ENCODE peak calls at places on chromosomes 13 and 19, in seven cellular contexts. P is colonic mucosa, F is HCT116, Y is IMR-90, O is right lobe of liver, M is PC-9, C is uterus. V is an unnamed sample.
A peak's percentile ranks its signal among the peaks of the same experiment; 100 is the strongest.

GRCh38 chr13:74114202-74114601 is 20.0 kb downstream of the KLF12 start:
- DNase-seq in P (no peak), F (no peak), Y (peak; percentile 62), O (no peak), M (no peak), C (no peak), V (peak; percentile 57)

GRCh38 chr19:12872941-12873890 is 8.0 kb downstream of the DNASE2 start:
- DNase-seq in P (peak; percentile 79), F (no peak), Y (peak; percentile 37), O (peak; percentile 75), M (peak; percentile 70), C (no peak), V (no peak)

GRCh38 chr13:31150315-31150985 is 11.3 kb downstream of the HSPH1 start:
- DNase-seq in P (no peak), F (no peak), Y (no peak), O (no peak), M (no peak), C (no peak), V (no peak)

GRCh38 chr13:109707044-109707794 is 79.2 kb downstream of the IRS2 start:
- DNase-seq in P (peak; percentile 41), F (no peak), Y (no peak), O (no peak), M (no peak), C (no peak), V (no peak)

GRCh38 chr19:38073806-38074685 is 150.0 kb downstream of the DPF1 start:
- DNase-seq in P (no peak), F (no peak), Y (peak; percentile 19), O (no peak), M (no peak), C (no peak), V (no peak)

GRCh38 chr13:96617528-96617927 is 376.7 kb downstream of the OXGR1 start:
- DNase-seq in P (no peak), F (no peak), Y (no peak), O (no peak), M (no peak), C (no peak), V (no peak)

GRCh38 chr19:49983645-49984229 is 22.8 kb upstream of the SIGLEC11 start:
- DNase-seq in P (peak; percentile 74), F (peak; percentile 26), Y (peak; percentile 37), O (peak; percentile 67), M (peak; percentile 52), C (peak; percentile 48), V (peak; percentile 62)

GRCh38 chr13:40682449-40683240 is 16.2 kb upstream of the FOXO1 start:
- DNase-seq in P (no peak), F (no peak), Y (peak; percentile 35), O (no peak), M (no peak), C (no peak), V (no peak)

GRCh38 chr19:17305517-17306284 is at the start of gene MRPL34:
- DNase-seq in P (peak; percentile 97), F (peak; percentile 99), Y (peak; percentile 99), O (peak; percentile 99), M (peak; percentile 99), C (peak; percentile 97), V (peak; percentile 96)

GRCh38 chr19:45440873-45441654 is 17.3 kb upstream of the ERCC1 start:
- DNase-seq in P (no peak), F (no peak), Y (peak; percentile 57), O (no peak), M (no peak), C (no peak), V (no peak)

GRCh38 chr13:28338202-28338601 is 156.7 kb downstream of the FLT1 start:
- DNase-seq in P (no peak), F (no peak), Y (no peak), O (no peak), M (no peak), C (no peak), V (no peak)

GRCh38 chr19:6837525-6837924 is 49.9 kb upstream of the ADGRE1 start:
- DNase-seq in P (no peak), F (no peak), Y (no peak), O (no peak), M (no peak), C (no peak), V (no peak)

GRCh38 chr19:6835501-6835900 is 51.9 kb upstream of the ADGRE1 start:
- DNase-seq in P (no peak), F (no peak), Y (no peak), O (no peak), M (no peak), C (no peak), V (no peak)

GRCh38 chr19:6842871-6843607 is 44.3 kb upstream of the ADGRE1 start:
- DNase-seq in P (no peak), F (no peak), Y (no peak), O (peak; percentile 17), M (no peak), C (no peak), V (no peak)

GRCh38 chr19:6834433-6834832 is 52.9 kb upstream of the ADGRE1 start:
- DNase-seq in P (no peak), F (no peak), Y (no peak), O (peak; percentile 1), M (no peak), C (no peak), V (no peak)

DNA sequence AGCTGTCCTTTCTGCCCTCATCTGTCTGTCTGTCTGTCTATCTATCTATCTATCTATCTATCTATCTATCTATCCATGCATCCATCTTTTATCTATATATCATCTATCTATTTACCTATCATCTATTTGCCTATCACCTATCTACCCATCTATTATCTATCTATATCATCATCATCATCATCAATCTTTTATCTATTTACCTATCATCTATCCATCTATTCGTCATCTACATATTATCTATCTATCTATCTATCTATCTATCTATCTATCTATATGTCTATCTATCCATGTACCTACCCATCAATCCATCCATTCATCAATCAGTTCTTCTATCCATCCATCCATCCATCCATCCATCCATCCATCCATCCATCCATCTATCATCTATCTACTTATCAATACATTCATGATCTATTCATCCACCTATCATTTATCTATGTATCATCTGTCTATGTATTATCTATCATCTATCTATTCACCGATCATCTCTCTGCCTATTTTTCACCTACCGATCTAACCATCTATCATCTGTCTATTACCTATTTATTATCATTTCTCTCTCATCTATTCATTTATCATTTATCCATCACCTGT is 49.2 kb upstream of the ADGRE1 start:
- DNase-seq in P (no peak), F (no peak), Y (no peak), O (no peak), M (no peak), C (no peak), V (no peak)
- H3K36me3 ChIP-seq in P (no peaks in the 10 kb centered on the region), F (peaks cover 3% of the 10 kb centered on the region), Y (no peaks in the 10 kb centered on the region), O (no peaks in the 10 kb centered on the region), M (no peaks in the 10 kb centered on the region), C (no peaks in the 10 kb centered on the region), V (no peaks in the 10 kb centered on the region)

DNA sequence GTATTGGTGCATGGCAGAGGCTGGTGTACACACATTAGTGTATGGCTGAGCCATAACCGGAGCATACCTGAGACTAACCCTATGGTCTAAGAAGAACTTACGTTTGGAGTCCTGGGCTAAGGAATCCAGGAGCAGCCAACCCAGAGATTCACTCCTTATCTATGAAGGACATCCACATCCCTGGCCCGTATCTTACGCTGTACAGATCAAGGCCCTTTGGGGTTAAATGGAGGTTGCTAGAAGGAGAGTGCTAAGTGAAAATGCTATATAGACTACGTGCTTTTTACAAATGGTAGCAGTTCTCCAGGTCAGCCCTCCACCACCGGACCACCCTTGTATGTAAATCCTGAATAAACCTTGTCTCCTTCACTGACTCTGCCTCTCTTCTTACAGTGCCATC is 1.9 kb upstream of the SUGT1 start:
- DNase-seq in P (no peak), F (no peak), Y (no peak), O (no peak), M (no peak), C (no peak), V (no peak)
- H3K4me1 ChIP-seq in P (no peaks in the 10 kb centered on the region), F (peaks cover 11% of the 10 kb centered on the region), Y (peaks cover 2% of the 10 kb centered on the region), O (no peaks in the 10 kb centered on the region), M (peaks cover 23% of the 10 kb centered on the region), C (peaks cover 9% of the 10 kb centered on the region), V (peaks cover 15% of the 10 kb centered on the region)

DNA sequence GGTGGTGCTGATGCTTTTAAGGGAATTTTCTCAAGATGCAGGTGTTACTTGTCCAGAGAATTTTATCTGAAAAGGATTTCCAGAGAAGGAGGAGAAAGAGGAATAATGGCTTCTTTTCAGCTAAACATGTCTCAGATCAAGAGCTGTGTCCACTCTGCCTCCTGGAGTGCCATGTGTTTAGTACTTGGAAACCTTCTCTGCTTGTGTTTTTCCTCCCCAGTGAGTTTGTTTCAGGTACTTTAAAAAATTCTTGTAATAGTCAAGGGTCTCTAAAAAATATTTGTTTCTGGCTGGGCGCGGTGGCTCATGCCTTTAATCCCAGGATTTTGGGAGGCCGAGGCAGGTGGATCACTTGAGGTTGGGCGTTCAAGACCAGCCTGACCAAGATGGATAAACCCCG is 22.7 kb downstream of the ZNF431 start:
- DNase-seq in P (no peak), F (no peak), Y (no peak), O (no peak), M (no peak), C (no peak), V (no peak)
- H3K36me3 ChIP-seq in P (no peaks in the 10 kb centered on the region), F (peaks cover 6% of the 10 kb centered on the region), Y (peaks cover 14% of the 10 kb centered on the region), O (no peaks in the 10 kb centered on the region), M (peaks cover 47% of the 10 kb centered on the region), C (peaks cover 2% of the 10 kb centered on the region), V (peaks cover 46% of the 10 kb centered on the region)

GRCh38 chr19:31562916-31563626 is 213.8 kb upstream of the TSHZ3 start:
- DNase-seq in P (no peak), F (no peak), Y (no peak), O (no peak), M (no peak), C (no peak), V (no peak)

GRCh38 chr19:31555634-31556215 is 206.5 kb upstream of the TSHZ3 start:
- DNase-seq in P (no peak), F (no peak), Y (no peak), O (no peak), M (no peak), C (no peak), V (no peak)

GRCh38 chr19:31560771-31561080 is 211.5 kb upstream of the TSHZ3 start:
- DNase-seq in P (no peak), F (no peak), Y (no peak), O (no peak), M (no peak), C (no peak), V (no peak)

GRCh38 chr19:31559494-31559893 is 210.3 kb upstream of the TSHZ3 start:
- DNase-seq in P (no peak), F (no peak), Y (no peak), O (no peak), M (no peak), C (no peak), V (no peak)

GRCh38 chr19:31560021-31560770 is 211.0 kb upstream of the TSHZ3 start:
- DNase-seq in P (no peak), F (no peak), Y (peak; percentile 11), O (no peak), M (no peak), C (no peak), V (no peak)
- H3K4me1 ChIP-seq in P (no peaks in the 10 kb centered on the region), F (no peaks in the 10 kb centered on the region), Y (no peaks in the 10 kb centered on the region), O (no peaks in the 10 kb centered on the region), M (no peaks in the 10 kb centered on the region), C (no peaks in the 10 kb centered on the region), V (peaks cover 18% of the 10 kb centered on the region)

V was measured in SJSA1.